ENCODE peak calls at places on chromosomes 11 and 22, in nine cellular contexts. N is kidney; M is K562; R is lower lobe of right lung; K is CD4-positive, alpha-beta memory T cell; D is heart left ventricle; V is uterus; I is ovary; G is OCI-LY7. B is an unnamed sample.

GRCh38 chr11:96218901-96219300 is 124.1 kb downstream of the MAML2 start:
- DNase-seq in N (no peak), G (no peak), V (no peak), M (no peak), I (no peak), D (no peak), R (no peak), K (no peak), B (no peak)

GRCh38 chr11:116787786-116788486 is at the start of gene ZPR1:
- DNase-seq in K (peak; percentile 86), I (peak; percentile 84), V (peak; percentile 77), M (peak; percentile 83), N (peak; percentile 93), R (peak; percentile 93), G (peak; percentile 74), D (peak; percentile 85), B (peak; percentile 71)

GRCh38 chr22:49242480-49242879 is 585.2 kb downstream of the BRD1 start:
- DNase-seq in M (no peak), K (no peak), R (no peak), I (no peak), V (no peak), D (no peak), G (no peak), N (no peak), B (no peak)

GRCh38 chr22:22318723-22319465 is 74.3 kb downstream of the VPREB1 start:
- DNase-seq in V (no peak), D (no peak), I (no peak), G (no peak), R (no peak), N (no peak), K (no peak), M (no peak), B (no peak)

GRCh38 chr11:65423516-65424199 is 1.1 kb downstream of the NEAT1 start:
- DNase-seq in D (no peak), G (peak; percentile 45), I (peak; percentile 50), R (no peak), K (peak; percentile 22), M (peak; percentile 47), V (peak; percentile 28), N (peak; percentile 78), B (peak; percentile 73)

GRCh38 chr11:69193151-69193550 is 37.4 kb downstream of the SMIM38 start:
- DNase-seq in K (no peak), R (no peak), M (no peak), N (no peak), D (no peak), G (no peak), I (no peak), V (no peak), B (no peak)

GRCh38 chr22:46730568-46731245 is 7.3 kb downstream of the CERK start:
- DNase-seq in N (no peak), K (no peak), D (no peak), R (no peak), I (no peak), M (no peak), V (no peak), G (no peak), B (no peak)

GRCh38 chr22:17734197-17734596 is 40.1 kb downstream of the BID start:
- DNase-seq in N (no peak), G (no peak), D (no peak), M (no peak), R (no peak), V (no peak), I (no peak), K (no peak), B (peak; percentile 65)

DNA sequence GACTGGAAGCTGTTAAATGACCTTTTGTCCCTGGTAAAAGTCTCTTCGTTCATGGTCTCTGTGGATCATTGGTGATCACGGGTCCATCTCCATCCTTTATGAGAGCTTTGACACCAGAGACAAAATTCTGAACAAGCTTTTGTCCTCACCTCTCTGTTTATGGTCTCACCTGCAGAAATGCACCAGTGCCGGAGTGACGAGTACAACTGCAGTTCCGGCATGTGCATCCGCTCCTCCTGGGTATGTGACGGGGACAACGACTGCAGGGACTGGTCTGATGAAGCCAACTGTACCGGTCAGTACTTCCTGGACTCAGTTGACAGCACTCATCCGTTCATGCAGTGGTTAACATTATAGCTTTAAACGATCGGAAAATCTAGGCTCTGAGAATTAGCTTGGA is 124.3 kb upstream of the SORL1-AS1 start:
- DNase-seq in M (no peak), D (no peak), G (no peak), N (no peak), V (no peak), R (no peak), I (no peak), K (no peak), B (no peak)
- H3K36me3 ChIP-seq in M (no peaks in the 10 kb centered on the region), D (no peaks in the 10 kb centered on the region), G (peaks cover 100% of the 10 kb centered on the region), N (no peaks in the 10 kb centered on the region), V (no peaks in the 10 kb centered on the region), R (no peaks in the 10 kb centered on the region), I (no peaks in the 10 kb centered on the region), K (peaks cover 78% of the 10 kb centered on the region), B (no peaks in the 10 kb centered on the region)

GRCh38 chr22:25452116-25452700 is 112.3 kb upstream of the GRK3 start:
- DNase-seq in N (no peak), K (no peak), V (no peak), R (no peak), I (no peak), D (no peak), M (no peak), G (no peak), B (peak; percentile 44)

GRCh38 chr22:25447689-25448434 is 116.6 kb upstream of the GRK3 start:
- DNase-seq in G (peak; percentile 92), R (peak; percentile 92), N (peak; percentile 95), M (peak; percentile 90), D (peak; percentile 95), K (peak; percentile 87), V (peak; percentile 85), I (peak; percentile 92), B (peak; percentile 86)

GRCh38 chr22:25448435-25449051 is 115.9 kb upstream of the GRK3 start:
- DNase-seq in V (no peak), K (no peak), D (no peak), M (peak; percentile 33), G (peak; percentile 21), I (peak; percentile 31), R (no peak), N (no peak), B (peak; percentile 24)

GRCh38 chr22:25451480-25452114 is 112.9 kb upstream of the GRK3 start:
- DNase-seq in V (no peak), D (no peak), G (no peak), K (no peak), R (no peak), M (no peak), I (no peak), N (no peak), B (no peak)

GRCh38 chr22:25449781-25450317 is 114.6 kb upstream of the GRK3 start:
- DNase-seq in K (no peak), D (no peak), I (no peak), G (no peak), N (no peak), R (no peak), V (no peak), M (no peak), B (no peak)
- H3K4me1 ChIP-seq in K (peaks cover 39% of the 10 kb centered on the region), D (peaks cover 20% of the 10 kb centered on the region), I (peaks cover 8% of the 10 kb centered on the region), G (peaks cover 31% of the 10 kb centered on the region), N (no peaks in the 10 kb centered on the region), R (peaks cover 26% of the 10 kb centered on the region), V (peaks cover 9% of the 10 kb centered on the region), M (peaks cover 10% of the 10 kb centered on the region), B (peaks cover 16% of the 10 kb centered on the region)

DNA sequence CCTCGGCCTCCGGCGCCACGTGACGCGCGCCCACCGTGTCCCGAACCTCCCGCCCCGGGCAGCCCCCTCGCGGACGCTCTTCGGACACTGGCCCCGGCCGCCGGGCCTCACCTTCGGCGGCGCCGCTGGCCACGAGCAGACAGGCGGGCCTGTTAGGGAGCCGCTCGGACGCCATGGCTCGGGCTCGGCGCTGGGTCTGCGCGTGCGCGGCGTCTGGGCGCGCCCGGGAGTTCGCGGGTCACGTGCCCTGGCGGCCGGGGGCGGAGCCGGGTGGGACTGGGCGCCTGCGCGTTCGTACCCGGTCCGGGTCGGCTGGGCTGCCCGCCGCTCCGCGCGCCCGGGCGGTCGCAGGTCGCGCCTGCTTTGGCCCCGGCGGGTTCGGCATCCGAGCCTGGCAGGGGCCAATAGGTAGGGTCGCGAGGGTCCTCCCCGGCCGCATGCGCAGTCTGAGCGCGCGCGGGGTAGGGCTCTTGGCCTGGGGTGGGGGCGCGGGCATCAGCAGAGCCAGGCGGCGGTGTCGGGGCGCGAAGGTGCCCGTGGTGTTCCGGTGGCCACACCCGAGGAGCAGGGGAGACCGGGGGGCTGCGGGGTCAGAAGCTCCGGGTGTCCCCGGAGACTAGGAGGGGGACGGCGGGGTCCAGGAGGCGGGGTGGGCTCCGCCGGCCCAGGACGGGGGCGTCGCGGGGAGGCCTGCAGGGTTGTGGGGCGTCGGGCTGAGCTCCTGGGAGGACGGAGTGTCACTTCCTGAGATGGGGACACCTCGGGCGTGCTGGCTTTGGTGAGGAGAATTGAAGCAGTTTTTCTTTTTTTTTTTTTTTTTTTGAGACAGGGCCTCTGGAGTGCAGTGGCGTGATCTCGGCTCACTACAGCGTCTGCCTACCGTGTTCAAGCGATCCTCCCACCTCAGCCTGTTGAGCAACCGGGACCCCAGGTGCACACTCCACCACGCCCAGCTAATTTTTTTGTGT is at the start of gene GATD1:
- DNase-seq in D (peak; percentile 95), K (peak; percentile 92), M (peak; percentile 94), G (peak; percentile 93), V (peak; percentile 87), I (peak; percentile 94), R (peak; percentile 94), N (peak; percentile 97), B (peak; percentile 94)
- H3K36me3 ChIP-seq in D (no peaks in the 10 kb centered on the region), K (peaks cover 7% of the 10 kb centered on the region), M (peaks cover 46% of the 10 kb centered on the region), G (peaks cover 24% of the 10 kb centered on the region), V (no peaks in the 10 kb centered on the region), I (no peaks in the 10 kb centered on the region), R (peaks cover 18% of the 10 kb centered on the region), N (no peaks in the 10 kb centered on the region), B (peaks cover 5% of the 10 kb centered on the region)

GRCh38 chr22:20552450-20552894 is 45.1 kb downstream of the MED15 start:
- DNase-seq in I (peak; percentile 57), G (no peak), K (no peak), N (peak; percentile 88), V (peak; percentile 80), D (peak; percentile 95), R (no peak), M (no peak), B (no peak)

GRCh38 chr22:20550851-20551744 is 43.7 kb downstream of the MED15 start:
- DNase-seq in R (no peak), M (no peak), G (no peak), V (peak; percentile 71), D (peak; percentile 58), I (peak; percentile 71), K (peak; percentile 45), N (no peak), B (peak; percentile 61)

GRCh38 chr22:20551805-20552449 is 44.5 kb downstream of the MED15 start:
- DNase-seq in G (no peak), D (peak; percentile 74), N (no peak), R (no peak), M (no peak), I (no peak), V (peak; percentile 43), K (no peak), B (no peak)

GRCh38 chr22:20553947-20554741 is 46.7 kb downstream of the MED15 start:
- DNase-seq in N (no peak), G (no peak), D (no peak), M (no peak), K (no peak), R (no peak), I (no peak), V (no peak), B (no peak)

DNA sequence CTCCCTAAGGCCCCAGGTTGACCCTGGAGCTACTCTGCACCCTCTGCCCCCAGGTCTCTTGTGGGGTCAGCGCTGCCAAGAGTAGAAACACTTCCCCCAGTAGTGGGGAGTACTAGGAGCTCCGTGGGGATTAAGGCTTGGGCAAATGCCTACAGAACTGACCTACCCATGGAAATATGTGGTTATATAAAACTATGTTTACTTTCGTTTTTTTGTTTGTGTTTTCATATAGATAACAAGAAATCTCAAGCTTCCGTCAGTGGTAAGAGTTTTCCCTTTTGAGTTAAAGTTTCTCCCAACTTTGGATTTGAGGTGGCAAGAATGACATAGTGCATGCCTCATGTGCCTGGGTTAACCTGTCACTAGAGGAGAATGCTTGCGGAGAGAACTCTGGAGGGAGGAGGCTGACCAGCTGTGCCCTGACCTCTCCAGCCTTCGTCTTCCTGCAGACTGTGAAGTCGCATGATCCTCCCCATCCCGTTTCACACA is 45.5 kb downstream of the MED15 start:
- DNase-seq in G (no peak), K (no peak), N (no peak), M (no peak), R (no peak), I (no peak), D (no peak), V (no peak), B (no peak)
- H3K4me1 ChIP-seq in G (no peaks in the 10 kb centered on the region), K (peaks cover 100% of the 10 kb centered on the region), N (peaks cover 73% of the 10 kb centered on the region), M (peaks cover 28% of the 10 kb centered on the region), R (peaks cover 93% of the 10 kb centered on the region), I (peaks cover 52% of the 10 kb centered on the region), D (peaks cover 74% of the 10 kb centered on the region), V (peaks cover 38% of the 10 kb centered on the region), B (peaks cover 53% of the 10 kb centered on the region)

B was measured in cardiac muscle cell.